ENCODE peak calls at places on chromosomes 6 and 20, in nine cellular contexts. J is mucosa of gallbladder; W is GM04503; F is activated T-helper 1 cell treated with Interleukin-2 at 50 U/mL for 16 hours; P is HT1080; Y is HEK293T; C is stimulated activated CD4-positive, alpha-beta T cell treated with anti-CD3 and anti-CD28 coated beads, Interleukin-1b, Interleukin-23, amount 100 ng/mL, for 1 hour; A is AG08396; H is germinal center. Z is an unnamed sample.

GRCh38 chr6:33923857-33924514 is 120.2 kb upstream of the MLN start:
- DNase-seq in C (no peak), F (no peak), W (no peak), Y (no peak), P (no peak), A (no peak), H (no peak), J (no peak), Z (no peak)

GRCh38 chr6:7505196-7505699 is 36.2 kb upstream of the DSP start:
- DNase-seq in F (no peak), A (peak), P (peak), Y (peak), H (no peak), J (peak), C (no peak), W (peak), Z (peak)

GRCh38 chr6:166206510-166207389 is 39.1 kb upstream of the TBXT start:
- DNase-seq in P (peak), C (no peak), H (no peak), W (no peak), J (no peak), Y (no peak), F (no peak), A (no peak), Z (no peak)

GRCh38 chr20:52001999-52002666 is 189.4 kb downstream of the ZFP64 start:
- DNase-seq in H (no peak), Y (peak), F (no peak), P (peak), W (no peak), A (no peak), C (no peak), J (no peak), Z (no peak)

GRCh38 chr20:16758459-16759160 is 10.5 kb downstream of the OTOR start:
- DNase-seq in C (no peak), H (no peak), P (no peak), A (no peak), F (no peak), J (no peak), Y (no peak), W (no peak), Z (no peak)

GRCh38 chr20:35369804-35370203 is 42.0 kb downstream of the UQCC1 start:
- DNase-seq in A (no peak), C (no peak), H (no peak), Y (no peak), J (no peak), W (peak), F (no peak), P (peak), Z (no peak)

GRCh38 chr6:139925894-139926641 is 551.6 kb upstream of the CITED2 start:
- DNase-seq in C (no peak), A (no peak), J (peak), W (no peak), F (no peak), P (no peak), H (no peak), Y (no peak), Z (no peak)

GRCh38 chr20:38294334-38294592 is 9.7 kb upstream of the BPI start:
- DNase-seq in W (no peak), P (no peak), A (no peak), F (no peak), H (no peak), J (no peak), Y (no peak), C (no peak), Z (no peak)

GRCh38 chr20:47805951-47806350 is 20.7 kb upstream of the SULF2 start:
- DNase-seq in H (no peak), C (no peak), F (no peak), W (no peak), Y (no peak), P (no peak), A (no peak), J (no peak), Z (no peak)

GRCh38 chr6:96939019-96939805 is 14.7 kb downstream of the KLHL32 start:
- DNase-seq in Y (no peak), H (no peak), F (no peak), P (peak), J (peak), A (peak), W (peak), C (no peak), Z (peak)

GRCh38 chr20:46572181-46572580 is 21.7 kb upstream of the OCSTAMP start:
- DNase-seq in A (no peak), W (no peak), F (no peak), C (no peak), Y (no peak), P (no peak), J (no peak), H (no peak), Z (no peak)

GRCh38 chr20:51790256-51790655 is 12.1 kb downstream of the SALL4 start:
- DNase-seq in Y (no peak), J (no peak), C (no peak), H (no peak), W (no peak), F (no peak), P (no peak), A (no peak), Z (no peak)

GRCh38 chr6:26234421-26235239 is 130.4 kb upstream of the BTN3A2 start:
- DNase-seq in P (no peak), A (peak), W (peak), C (no peak), F (peak), J (peak), Y (peak), H (peak), Z (peak)

GRCh38 chr6:112330071-112330876 is 16.9 kb upstream of the RFPL4B start:
- DNase-seq in C (no peak), J (no peak), F (no peak), P (peak), H (no peak), A (no peak), W (peak), Y (no peak), Z (peak)

GRCh38 chr20:46946796-46947195 is 52.2 kb downstream of the EYA2 start:
- DNase-seq in W (no peak), A (no peak), F (no peak), H (no peak), C (no peak), Y (no peak), P (no peak), J (no peak), Z (no peak)

GRCh38 chr6:11152581-11152980 is 41.1 kb upstream of the ERVFRD-1 start:
- DNase-seq in J (no peak), F (no peak), C (no peak), A (no peak), Y (no peak), P (no peak), W (no peak), H (no peak), Z (no peak)

GRCh38 chr6:146871613-146872465 is 273.1 kb downstream of the ADGB start:
- DNase-seq in H (no peak), Y (peak), F (no peak), J (no peak), C (no peak), A (no peak), P (no peak), W (no peak), Z (no peak)

GRCh38 chr20:32474009-32474716 is 111.0 kb downstream of the NOL4L start:
- DNase-seq in C (no peak), J (no peak), A (no peak), W (no peak), P (no peak), F (no peak), Y (no peak), H (no peak), Z (no peak)

GRCh38 chr20:51500311-51500710 is 42.2 kb downstream of the NFATC2 start:
- DNase-seq in A (no peak), Y (no peak), J (no peak), F (peak), W (no peak), C (peak), P (no peak), H (peak), Z (peak)

GRCh38 chr6:133973109-133973971 is 20.3 kb downstream of the TBPL1 start:
- DNase-seq in J (no peak), P (peak), F (no peak), Y (peak), H (peak), C (no peak), A (no peak), W (no peak), Z (no peak)

GRCh38 chr6:16762547-16763477 is 1.6 kb upstream of the ATXN1 start:
- DNase-seq in J (peak), P (peak), Y (peak), H (peak), F (peak), A (peak), C (no peak), W (peak), Z (peak)

GRCh38 chr6:11600251-11600650 is 62.7 kb downstream of the TMEM170B start:
- DNase-seq in C (no peak), H (no peak), F (no peak), J (no peak), P (no peak), Y (no peak), A (no peak), W (no peak), Z (no peak)

GRCh38 chr6:98037571-98037970 is 754.6 kb upstream of the MMS22L start:
- DNase-seq in Y (no peak), C (no peak), H (no peak), J (no peak), F (no peak), A (no peak), P (no peak), W (no peak), Z (no peak)

GRCh38 chr20:36644032-36644712 is 1.8 kb downstream of the SLA2 start:
- DNase-seq in Y (no peak), H (no peak), A (no peak), J (no peak), F (peak), W (no peak), C (peak), P (no peak), Z (no peak)

GRCh38 chr6:91098006-91098405 is 511.1 kb upstream of the MAP3K7 start:
- DNase-seq in P (no peak), Y (no peak), C (no peak), A (no peak), H (no peak), J (no peak), F (no peak), W (no peak), Z (no peak)

Z was measured in NCI-H226.